ENCODE peak calls at places on chromosomes 1 and 21, in five cellular contexts. I, W, U, V and K are unnamed samples.

GRCh38 chr1:40316595-40317393 is at the start of gene COL9A2:
- DNase-seq in V (no peak), W (no peak), U (peak; percentile 75), I (peak; percentile 9), K (peak; percentile 73)

GRCh38 chr1:20137055-20137454 is 2.1 kb upstream of the PLA2G2F start:
- DNase-seq in I (no peak), W (no peak), U (no peak), V (no peak), K (no peak)

GRCh38 chr21:44726803-44727202 is 15.4 kb upstream of the TSPEAR start:
- DNase-seq in W (peak; percentile 56), V (no peak), I (no peak), U (no peak), K (no peak)

GRCh38 chr21:25963186-25963585 is 207.4 kb downstream of the APP start:
- DNase-seq in I (peak; percentile 88), V (no peak), W (no peak), U (no peak), K (no peak)

GRCh38 chr1:182968846-182969734 is 16.1 kb upstream of the SHCBP1L start:
- DNase-seq in V (no peak), I (no peak), W (no peak), U (no peak), K (no peak)

GRCh38 chr1:11792106-11792505 is 13.7 kb downstream of the MTHFR start:
- DNase-seq in U (no peak), W (no peak), V (no peak), I (peak; percentile 25), K (no peak)

GRCh38 chr1:51326839-51327238 is 3.5 kb downstream of the TTC39A start:
- DNase-seq in I (no peak), V (no peak), U (no peak), W (no peak), K (no peak)

GRCh38 chr21:42461185-42461520 is 34.9 kb downstream of the RSPH1 start:
- DNase-seq in I (no peak), W (no peak), U (no peak), V (no peak), K (no peak)

GRCh38 chr1:184000321-184000720 is 37.2 kb downstream of the COLGALT2 start:
- DNase-seq in W (no peak), I (no peak), V (no peak), U (no peak), K (no peak)

GRCh38 chr1:32895325-32896215 is 5.6 kb downstream of the TMEM54 start:
- DNase-seq in W (no peak), U (no peak), I (no peak), V (no peak), K (no peak)

GRCh38 chr1:85611390-85611789 is 30.8 kb downstream of the CCN1 start:
- DNase-seq in U (no peak), V (no peak), W (no peak), I (no peak), K (no peak)

GRCh38 chr21:16085436-16085835 is 355.7 kb downstream of the USP25 start:
- DNase-seq in W (no peak), I (no peak), U (no peak), V (no peak), K (no peak)

GRCh38 chr1:92786298-92786901 is 1.5 kb upstream of the EVI5 start:
- DNase-seq in U (no peak), I (no peak), W (no peak), V (no peak), K (no peak)

GRCh38 chr1:87329756-87330200 is 1.1 kb downstream of the LMO4 start:
- DNase-seq in U (no peak), I (peak; percentile 27), W (no peak), V (no peak), K (peak; percentile 31)

GRCh38 chr1:1175221-1176062 is 1.8 kb downstream of the TTLL10 start:
- DNase-seq in I (no peak), W (no peak), V (no peak), U (no peak), K (no peak)

GRCh38 chr1:224767031-224767430 is 150.9 kb downstream of the CNIH3 start:
- DNase-seq in U (no peak), I (no peak), V (no peak), W (no peak), K (no peak)

GRCh38 chr1:208107817-208108608 is 136.2 kb downstream of the PLXNA2 start:
- DNase-seq in W (no peak), U (no peak), I (peak; percentile 100), V (no peak), K (no peak)

GRCh38 chr1:68116643-68117235 is 66.3 kb upstream of the DIRAS3 start:
- DNase-seq in I (peak; percentile 62), U (peak; percentile 57), V (peak; percentile 8), W (no peak), K (peak; percentile 48)

GRCh38 chr1:51101976-51102375 is at the start of gene C1orf185:
- DNase-seq in I (no peak), U (no peak), W (no peak), V (no peak), K (no peak)

GRCh38 chr1:38789498-38790169 is 69.9 kb downstream of the RRAGC start:
- DNase-seq in I (peak; percentile 63), U (no peak), W (peak; percentile 64), V (no peak), K (no peak)

GRCh38 chr1:31476891-31477846 is 64.2 kb downstream of the SERINC2 start:
- DNase-seq in U (peak; percentile 64), V (no peak), W (no peak), I (no peak), K (no peak)

GRCh38 chr1:203968728-203969127 is 104.2 kb upstream of the SOX13 start:
- DNase-seq in U (no peak), I (peak; percentile 16), V (no peak), W (no peak), K (no peak)

GRCh38 chr1:59900640-59901039 is 25.9 kb downstream of the CYP2J2 start:
- DNase-seq in U (no peak), W (no peak), V (no peak), I (peak; percentile 32), K (no peak)

GRCh38 chr1:59908084-59908483 is 18.5 kb downstream of the CYP2J2 start:
- DNase-seq in W (no peak), V (no peak), U (no peak), I (no peak), K (no peak)

GRCh38 chr1:59898927-59899326 is 27.6 kb downstream of the CYP2J2 start:
- DNase-seq in U (no peak), I (peak; percentile 2), V (no peak), W (no peak), K (no peak)

GRCh38 chr1:59901770-59902388 is 24.7 kb downstream of the CYP2J2 start:
- DNase-seq in I (no peak), V (no peak), U (no peak), W (no peak), K (no peak)

DNA sequence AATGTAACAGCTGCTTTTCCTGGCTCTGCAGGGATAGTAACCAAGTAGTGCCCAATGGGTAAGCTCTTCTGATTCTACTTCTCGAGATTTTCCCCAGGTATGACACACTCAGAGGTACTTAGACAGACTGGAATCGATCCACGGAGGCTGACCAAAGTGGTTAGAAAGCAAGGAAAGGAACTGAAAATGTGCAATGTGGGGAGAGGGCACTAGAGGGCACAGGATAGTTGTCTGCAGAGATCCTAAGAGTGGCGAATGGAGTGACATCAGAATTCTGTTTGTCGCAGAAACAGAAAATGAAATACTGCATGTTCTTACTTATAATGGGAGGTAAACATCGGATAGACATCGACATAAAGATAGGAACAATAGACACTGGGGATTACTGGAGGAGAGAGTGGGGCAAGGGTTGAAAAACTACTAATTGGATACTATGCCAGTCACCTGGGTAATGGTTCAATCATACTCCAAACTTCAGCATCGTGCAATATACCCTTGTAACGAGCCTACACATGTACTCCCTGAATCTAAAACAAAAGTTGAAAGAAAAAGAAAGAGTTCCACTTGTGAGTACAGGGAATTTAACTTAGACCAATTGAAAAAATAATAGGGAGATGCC is 23.3 kb downstream of the CYP2J2 start:
- DNase-seq in I (peak; percentile 44), V (no peak), U (no peak), W (no peak), K (peak; percentile 25)
- TF ChIP-seq CTCF in I (peak; percentile 45), V (peak; percentile 65), U (peak; percentile 52), W (peak; percentile 74), K (no peak)

DNA sequence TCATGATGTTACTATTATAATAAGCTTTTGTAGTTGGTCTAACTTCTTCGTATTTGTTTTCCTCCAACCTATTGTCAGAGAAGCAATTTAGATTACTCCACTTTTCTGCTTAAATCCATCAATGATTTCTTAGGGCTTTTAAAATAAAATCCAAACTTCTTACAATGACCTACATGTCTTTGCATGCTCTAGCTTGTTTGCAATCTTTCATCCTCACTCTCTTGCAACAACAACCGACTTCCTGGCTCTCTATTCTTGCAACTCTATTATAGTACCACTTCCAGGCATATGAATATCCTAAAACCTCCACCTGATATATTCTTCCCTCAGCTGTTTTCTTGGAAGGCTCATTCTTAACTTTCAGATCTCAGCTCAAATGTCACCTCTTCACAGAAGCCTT is 1288.7 kb downstream of the PLA2G4A start:
- DNase-seq in U (no peak), W (no peak), I (no peak), V (no peak), K (no peak)
- TF ChIP-seq CTCF in U (no peak), W (no peak), I (no peak), V (no peak), K (no peak)

GRCh38 chr1:109923946-109924275 is 13.3 kb downstream of the CSF1 start:
- DNase-seq in I (no peak), W (no peak), U (no peak), V (no peak), K (no peak)

GRCh38 chr1:109922326-109922725 is 11.7 kb downstream of the CSF1 start:
- DNase-seq in U (no peak), V (no peak), W (no peak), I (no peak), K (no peak)

GRCh38 chr1:109924316-109924715 is 13.7 kb downstream of the CSF1 start:
- DNase-seq in W (no peak), U (no peak), I (no peak), V (no peak), K (no peak)

GRCh38 chr1:109925159-109925990 is 14.7 kb downstream of the CSF1 start:
- DNase-seq in U (no peak), W (no peak), V (no peak), I (no peak), K (no peak)

DNA sequence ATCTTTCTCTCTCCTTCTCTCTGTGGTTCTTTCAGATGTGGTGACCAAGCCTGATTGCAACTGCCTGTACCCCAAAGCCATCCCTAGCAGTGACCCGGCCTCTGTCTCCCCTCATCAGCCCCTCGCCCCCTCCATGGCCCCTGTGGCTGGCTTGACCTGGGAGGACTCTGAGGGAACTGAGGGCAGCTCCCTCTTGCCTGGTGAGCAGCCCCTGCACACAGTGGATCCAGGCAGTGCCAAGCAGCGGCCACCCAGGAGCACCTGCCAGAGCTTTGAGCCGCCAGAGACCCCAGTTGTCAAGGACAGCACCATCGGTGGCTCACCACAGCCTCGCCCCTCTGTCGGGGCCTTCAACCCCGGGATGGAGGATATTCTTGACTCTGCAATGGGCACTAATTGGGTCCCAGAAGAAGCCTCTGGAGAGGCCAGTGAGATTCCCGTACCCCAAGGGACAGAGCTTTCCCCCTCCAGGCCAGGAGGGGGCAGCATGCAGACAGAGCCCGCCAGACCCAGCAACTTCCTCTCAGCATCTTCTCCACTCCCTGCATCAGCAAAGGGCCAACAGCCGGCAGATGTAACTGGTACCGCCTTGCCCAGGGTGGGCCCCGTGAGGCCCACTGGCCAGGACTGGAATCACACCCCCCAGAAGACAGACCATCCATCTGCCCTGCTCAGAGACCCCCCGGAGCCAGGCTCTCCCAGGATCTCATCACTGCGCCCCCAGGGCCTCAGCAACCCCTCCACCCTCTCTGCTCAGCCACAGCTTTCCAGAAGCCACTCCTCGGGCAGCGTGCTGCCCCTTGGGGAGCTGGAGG is 12.7 kb downstream of the CSF1 start:
- DNase-seq in I (no peak), W (no peak), U (peak; percentile 13), V (no peak), K (peak; percentile 70)
- TF ChIP-seq CTCF in I (peak; percentile 16), W (peak; percentile 65), U (peak; percentile 70), V (peak; percentile 55), K (peak; percentile 20)

GRCh38 chr1:198788561-198789064 is 149.8 kb downstream of the PTPRC start:
- DNase-seq in V (no peak), W (no peak), U (peak; percentile 65), I (no peak), K (peak; percentile 21)
- TF ChIP-seq CTCF in V (no peak), W (peak; percentile 72), U (peak; percentile 84), I (no peak), K (peak; percentile 30)